ENCODE peak calls at places on chromosomes 16 and 17, in eight cellular contexts. One of them, this sample, is unnamed.

GRCh38 chr17:48505788-48506187 is 25.0 kb downstream of the HOXB1 start:
- DNase-seq in HepG2: peak; percentile 33
- DNase-seq in K562: peak; percentile 88
- DNase-seq in endothelial cell of umbilical vein: peak; percentile 77
- DNase-seq in HCT116: peak; percentile 61
- DNase-seq in GM12878: peak; percentile 77
- DNase-seq in H1: no peak
- DNase-seq in A549: peak; percentile 89
- DNase-seq in this sample: peak; percentile 72

GRCh38 chr17:58005728-58006562 is 1.1 kb downstream of the SRSF1 start:
- DNase-seq in HCT116: no peak
- DNase-seq in GM12878: no peak
- DNase-seq in endothelial cell of umbilical vein: no peak
- DNase-seq in H1: no peak
- DNase-seq in HepG2: no peak
- DNase-seq in K562: peak; percentile 37
- DNase-seq in A549: no peak
- DNase-seq in this sample: no peak

GRCh38 chr17:34711646-34712045 is 132.3 kb downstream of the TMEM132E start:
- DNase-seq in endothelial cell of umbilical vein: no peak
- DNase-seq in HepG2: no peak
- DNase-seq in K562: no peak
- DNase-seq in HCT116: no peak
- DNase-seq in H1: no peak
- DNase-seq in A549: no peak
- DNase-seq in GM12878: no peak
- DNase-seq in this sample: no peak

GRCh38 chr16:14494396-14494795 is 135.7 kb downstream of the PARN start:
- DNase-seq in A549: peak; percentile 37
- DNase-seq in endothelial cell of umbilical vein: no peak
- DNase-seq in H1: no peak
- DNase-seq in HCT116: no peak
- DNase-seq in K562: no peak
- DNase-seq in GM12878: no peak
- DNase-seq in HepG2: no peak
- DNase-seq in this sample: no peak

GRCh38 chr17:79835953-79836951 is 3.0 kb downstream of the CBX4 start:
- DNase-seq in endothelial cell of umbilical vein: no peak
- DNase-seq in H1: peak; percentile 92
- DNase-seq in GM12878: no peak
- DNase-seq in HepG2: no peak
- DNase-seq in HCT116: peak; percentile 42
- DNase-seq in A549: peak; percentile 61
- DNase-seq in K562: peak; percentile 99
- DNase-seq in this sample: peak; percentile 95

GRCh38 chr16:425740-426114 is 278 bp downstream of the RAB11FIP3 start:
- DNase-seq in HepG2: no peak
- DNase-seq in GM12878: no peak
- DNase-seq in H1: no peak
- DNase-seq in HCT116: no peak
- DNase-seq in K562: no peak
- DNase-seq in endothelial cell of umbilical vein: no peak
- DNase-seq in A549: no peak
- DNase-seq in this sample: no peak

GRCh38 chr17:29617481-29618271 is 5.0 kb downstream of the CORO6 start:
- DNase-seq in GM12878: peak; percentile 36
- DNase-seq in A549: peak; percentile 86
- DNase-seq in endothelial cell of umbilical vein: peak; percentile 62
- DNase-seq in HepG2: peak; percentile 52
- DNase-seq in H1: no peak
- DNase-seq in K562: peak; percentile 91
- DNase-seq in HCT116: peak; percentile 50
- DNase-seq in this sample: peak; percentile 93

GRCh38 chr17:7144203-7144602 is 29.6 kb upstream of the ASGR2 start:
- DNase-seq in H1: no peak
- DNase-seq in endothelial cell of umbilical vein: no peak
- DNase-seq in K562: no peak
- DNase-seq in A549: no peak
- DNase-seq in HepG2: no peak
- DNase-seq in HCT116: no peak
- DNase-seq in GM12878: no peak
- DNase-seq in this sample: no peak

GRCh38 chr17:47693667-47694017 is 319 bp upstream of the TBKBP1 start:
- DNase-seq in endothelial cell of umbilical vein: no peak
- DNase-seq in H1: no peak
- DNase-seq in HCT116: no peak
- DNase-seq in K562: peak; percentile 57
- DNase-seq in HepG2: no peak
- DNase-seq in GM12878: no peak
- DNase-seq in A549: no peak
- DNase-seq in this sample: no peak

GRCh38 chr16:14289692-14290340 is 218.7 kb downstream of the MRTFB start:
- DNase-seq in HCT116: peak; percentile 64
- DNase-seq in H1: no peak
- DNase-seq in GM12878: no peak
- DNase-seq in K562: peak; percentile 77
- DNase-seq in A549: peak; percentile 79
- DNase-seq in endothelial cell of umbilical vein: no peak
- DNase-seq in HepG2: peak; percentile 66
- DNase-seq in this sample: peak; percentile 62

GRCh38 chr16:75679366-75679765 is 2.6 kb upstream of the CPHXL2 start:
- DNase-seq in HCT116: no peak
- DNase-seq in HepG2: no peak
- DNase-seq in GM12878: no peak
- DNase-seq in H1: no peak
- DNase-seq in K562: no peak
- DNase-seq in endothelial cell of umbilical vein: no peak
- DNase-seq in A549: no peak
- DNase-seq in this sample: no peak

GRCh38 chr16:80620656-80621605 is 80.1 kb downstream of the DYNLRB2 start:
- DNase-seq in HepG2: no peak
- DNase-seq in H1: no peak
- DNase-seq in K562: no peak
- DNase-seq in A549: no peak
- DNase-seq in endothelial cell of umbilical vein: no peak
- DNase-seq in GM12878: no peak
- DNase-seq in HCT116: no peak
- DNase-seq in this sample: no peak

GRCh38 chr16:20332411-20332810 is 5.1 kb upstream of the GP2 start:
- DNase-seq in K562: no peak
- DNase-seq in H1: no peak
- DNase-seq in HCT116: no peak
- DNase-seq in GM12878: no peak
- DNase-seq in A549: no peak
- DNase-seq in endothelial cell of umbilical vein: no peak
- DNase-seq in HepG2: no peak
- DNase-seq in this sample: no peak

GRCh38 chr17:41413982-41414381 is 10.4 kb downstream of the KRT37 start:
- DNase-seq in HepG2: peak; percentile 56
- DNase-seq in K562: no peak
- DNase-seq in GM12878: no peak
- DNase-seq in A549: no peak
- DNase-seq in HCT116: no peak
- DNase-seq in H1: no peak
- DNase-seq in endothelial cell of umbilical vein: no peak
- DNase-seq in this sample: no peak

GRCh38 chr17:56815711-56816110 is 18.0 kb downstream of the C17orf67 start:
- DNase-seq in HepG2: no peak
- DNase-seq in HCT116: no peak
- DNase-seq in H1: no peak
- DNase-seq in endothelial cell of umbilical vein: peak; percentile 51
- DNase-seq in A549: no peak
- DNase-seq in K562: no peak
- DNase-seq in GM12878: no peak
- DNase-seq in this sample: no peak
- TF ChIP-seq MAX in HepG2: no peak
- TF ChIP-seq MAX in HCT116: no peak
- TF ChIP-seq MAX in H1: no peak
- TF ChIP-seq MAX in endothelial cell of umbilical vein: no peak
- TF ChIP-seq MAX in A549: no peak
- TF ChIP-seq MAX in K562: no peak
- TF ChIP-seq MAX in GM12878: no peak
- TF ChIP-seq MAX in this sample: no peak

GRCh38 chr17:2059125-2059836 is 4.4 kb downstream of the HIC1 start:
- DNase-seq in HepG2: no peak
- DNase-seq in HCT116: no peak
- DNase-seq in K562: no peak
- DNase-seq in endothelial cell of umbilical vein: no peak
- DNase-seq in A549: no peak
- DNase-seq in H1: no peak
- DNase-seq in GM12878: no peak
- DNase-seq in this sample: peak; percentile 89

GRCh38 chr17:2056221-2057129 is 1.6 kb downstream of the HIC1 start:
- DNase-seq in GM12878: no peak
- DNase-seq in HCT116: no peak
- DNase-seq in endothelial cell of umbilical vein: peak; percentile 37
- DNase-seq in HepG2: no peak
- DNase-seq in K562: no peak
- DNase-seq in A549: no peak
- DNase-seq in H1: no peak
- DNase-seq in this sample: no peak

GRCh38 chr17:2057130-2057713 is 2.3 kb downstream of the HIC1 start:
- DNase-seq in H1: no peak
- DNase-seq in HepG2: no peak
- DNase-seq in A549: no peak
- DNase-seq in GM12878: no peak
- DNase-seq in endothelial cell of umbilical vein: no peak
- DNase-seq in HCT116: no peak
- DNase-seq in K562: no peak
- DNase-seq in this sample: no peak

GRCh38 chr17:2058521-2059124 is 3.7 kb downstream of the HIC1 start:
- DNase-seq in HCT116: no peak
- DNase-seq in GM12878: no peak
- DNase-seq in K562: no peak
- DNase-seq in H1: no peak
- DNase-seq in endothelial cell of umbilical vein: no peak
- DNase-seq in HepG2: no peak
- DNase-seq in A549: peak; percentile 80
- DNase-seq in this sample: peak; percentile 83

DNA sequence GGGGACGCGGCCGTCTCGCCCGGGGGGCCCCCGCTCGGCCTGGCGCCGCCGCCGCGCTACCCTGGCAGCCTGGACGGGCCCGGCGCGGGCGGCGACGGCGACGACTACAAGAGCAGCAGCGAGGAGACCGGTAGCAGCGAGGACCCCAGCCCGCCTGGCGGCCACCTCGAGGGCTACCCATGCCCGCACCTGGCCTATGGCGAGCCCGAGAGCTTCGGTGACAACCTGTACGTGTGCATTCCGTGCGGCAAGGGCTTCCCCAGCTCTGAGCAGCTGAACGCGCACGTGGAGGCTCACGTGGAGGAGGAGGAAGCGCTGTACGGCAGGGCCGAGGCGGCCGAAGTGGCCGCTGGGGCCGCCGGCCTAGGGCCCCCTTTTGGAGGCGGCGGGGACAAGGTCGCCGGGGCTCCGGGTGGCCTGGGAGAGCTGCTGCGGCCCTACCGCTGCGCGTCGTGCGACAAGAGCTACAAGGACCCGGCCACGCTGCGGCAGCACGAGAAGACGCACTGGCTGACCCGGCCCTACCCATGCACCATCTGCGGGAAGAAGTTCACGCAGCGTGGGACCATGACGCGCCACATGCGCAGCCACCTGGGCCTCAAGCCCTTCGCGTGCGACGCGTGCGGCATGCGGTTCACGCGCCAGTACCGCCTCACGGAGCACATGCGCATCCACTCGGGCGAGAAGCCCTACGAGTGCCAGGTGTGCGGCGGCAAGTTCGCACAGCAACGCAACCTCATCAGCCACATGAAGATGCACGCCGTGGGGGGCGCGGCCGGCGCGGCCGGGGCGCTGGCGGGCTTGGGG is 3.0 kb downstream of the HIC1 start:
- DNase-seq in A549: no peak
- DNase-seq in K562: no peak
- DNase-seq in endothelial cell of umbilical vein: no peak
- DNase-seq in HepG2: no peak
- DNase-seq in HCT116: no peak
- DNase-seq in H1: no peak
- DNase-seq in GM12878: no peak
- DNase-seq in this sample: no peak
- TF ChIP-seq POLR2A in A549: no peak
- TF ChIP-seq POLR2A in K562: no peak
- TF ChIP-seq POLR2A in endothelial cell of umbilical vein: no peak
- TF ChIP-seq POLR2A in HepG2: no peak
- TF ChIP-seq POLR2A in HCT116: no peak
- TF ChIP-seq POLR2A in H1: no peak
- TF ChIP-seq POLR2A in GM12878: peak; percentile 88
- TF ChIP-seq POLR2A in this sample: no peak

DNA sequence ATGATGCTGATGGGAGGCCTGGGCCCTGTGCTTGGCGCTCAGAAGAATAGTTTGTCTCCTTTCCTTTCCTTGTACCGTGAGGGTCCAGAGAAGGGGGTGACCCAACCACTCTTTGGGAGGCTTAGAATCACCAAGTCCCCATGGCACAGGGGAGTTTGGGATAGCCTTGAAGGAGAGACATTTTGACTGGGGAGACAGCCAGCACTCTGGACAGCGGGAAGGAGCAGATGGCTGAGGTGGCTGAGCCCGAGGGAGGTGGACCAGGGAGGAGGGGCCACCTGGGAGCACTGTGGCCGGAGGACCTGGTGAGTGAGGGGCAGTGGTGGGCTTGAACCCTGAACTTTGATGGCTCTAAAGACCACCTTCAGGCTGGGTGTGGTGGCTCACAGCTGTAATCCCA is 18.2 kb downstream of the MGAT5B start:
- DNase-seq in A549: no peak
- DNase-seq in K562: no peak
- DNase-seq in HepG2: no peak
- DNase-seq in endothelial cell of umbilical vein: no peak
- DNase-seq in H1: no peak
- DNase-seq in GM12878: no peak
- DNase-seq in HCT116: no peak
- DNase-seq in this sample: no peak
- H3K4me3 ChIP-seq in A549: no peak overlapping the region
- H3K4me3 ChIP-seq in K562: no peak overlapping the region
- H3K4me3 ChIP-seq in HepG2: no peak overlapping the region
- H3K4me3 ChIP-seq in endothelial cell of umbilical vein: no peak overlapping the region
- H3K4me3 ChIP-seq in H1: no peak overlapping the region
- H3K4me3 ChIP-seq in GM12878: no peak overlapping the region
- H3K4me3 ChIP-seq in HCT116: no peak overlapping the region
- H3K4me3 ChIP-seq in this sample: no peak overlapping the region

GRCh38 chr17:77325826-77326581 is 185.2 kb downstream of the SEC14L1 start:
- DNase-seq in K562: no peak
- DNase-seq in H1: no peak
- DNase-seq in HCT116: no peak
- DNase-seq in A549: no peak
- DNase-seq in HepG2: no peak
- DNase-seq in endothelial cell of umbilical vein: no peak
- DNase-seq in GM12878: no peak
- DNase-seq in this sample: no peak
- TF ChIP-seq MAX in K562: no peak
- TF ChIP-seq MAX in H1: no peak
- TF ChIP-seq MAX in HCT116: no peak
- TF ChIP-seq MAX in A549: no peak
- TF ChIP-seq MAX in HepG2: no peak
- TF ChIP-seq MAX in endothelial cell of umbilical vein: no peak
- TF ChIP-seq MAX in GM12878: no peak
- TF ChIP-seq MAX in this sample: no peak

GRCh38 chr16:30354423-30355143 is 525 bp downstream of the CD2BP2 start:
- DNase-seq in K562: peak; percentile 32
- DNase-seq in A549: no peak
- DNase-seq in HepG2: no peak
- DNase-seq in HCT116: no peak
- DNase-seq in H1: no peak
- DNase-seq in GM12878: no peak
- DNase-seq in endothelial cell of umbilical vein: peak; percentile 58
- DNase-seq in this sample: peak; percentile 35
- TF ChIP-seq POLR2A in K562: no peak
- TF ChIP-seq POLR2A in A549: no peak
- TF ChIP-seq POLR2A in HepG2: no peak
- TF ChIP-seq POLR2A in HCT116: no peak
- TF ChIP-seq POLR2A in H1: no peak
- TF ChIP-seq POLR2A in GM12878: no peak
- TF ChIP-seq POLR2A in endothelial cell of umbilical vein: no peak
- TF ChIP-seq POLR2A in this sample: no peak

This sample was measured in NB4.